ENCODE peak calls at places on chromosomes 1 and 21, in six cellular contexts. Q is heart left ventricle, H is fibroblast of lung, O is lower lobe of right lung, N is mucosa of descending colon, B is K562. F is an unnamed sample. For H3K4me1, the result is how much of the 10 kb centered on the place peaks cover.

GRCh38 chr1:14946567-14947285 is 206.8 kb upstream of the TMEM51 start:
- DNase-seq in N (no peak), H (peak), Q (no peak), O (no peak), B (no peak), F (peak)

GRCh38 chr21:37396855-37397254 is 30.3 kb downstream of the DYRK1A start:
- DNase-seq in B (no peak), H (no peak), O (no peak), N (no peak), Q (no peak), F (no peak)

GRCh38 chr1:205505791-205506190 is 1.3 kb downstream of the CDK18 start:
- DNase-seq in N (peak), Q (peak), O (peak), B (peak), H (peak), F (peak)

GRCh38 chr1:78370356-78370755 is 120.4 kb upstream of the PTGFR start:
- DNase-seq in H (peak), B (no peak), O (no peak), N (no peak), Q (no peak), F (peak)

GRCh38 chr1:174165471-174166137 is 6.3 kb downstream of the RABGAP1L start:
- DNase-seq in N (no peak), B (no peak), H (peak), Q (no peak), O (no peak), F (peak)

GRCh38 chr21:42245348-42246185 is 26.6 kb downstream of the ABCG1 start:
- DNase-seq in H (no peak), N (peak), Q (no peak), B (no peak), O (peak), F (no peak)

GRCh38 chr1:11188381-11188780 is 774 bp upstream of the ANGPTL7 start:
- DNase-seq in Q (no peak), B (no peak), H (no peak), O (no peak), N (no peak), F (peak)

GRCh38 chr1:21325731-21326387 is 35.6 kb upstream of the ECE1 start:
- DNase-seq in N (peak), Q (peak), H (no peak), O (no peak), B (no peak), F (no peak)

GRCh38 chr1:25661043-25661807 is 44.6 kb downstream of the MAN1C1 start:
- DNase-seq in O (no peak), H (no peak), B (no peak), Q (no peak), N (no peak), F (peak)

GRCh38 chr1:195768936-195769335 is 839.3 kb downstream of the KCNT2 start:
- DNase-seq in N (no peak), O (no peak), Q (no peak), B (no peak), H (peak), F (peak)

GRCh38 chr1:164559342-164560070 is 522 bp downstream of the PBX1 start:
- DNase-seq in Q (peak), O (peak), H (peak), N (peak), B (no peak), F (peak)

GRCh38 chr1:26067432-26067911 is at the start of gene TRIM63:
- DNase-seq in N (no peak), H (no peak), B (no peak), Q (peak), O (no peak), F (no peak)

GRCh38 chr1:94315552-94316116 is 78.2 kb upstream of the ARHGAP29 start:
- DNase-seq in H (no peak), N (no peak), O (no peak), Q (no peak), B (no peak), F (no peak)

GRCh38 chr1:115409853-115410150 is 71.8 kb upstream of the NGF start:
- DNase-seq in B (no peak), Q (no peak), O (no peak), H (no peak), N (no peak), F (no peak)

GRCh38 chr1:216346521-216346920 is 76.7 kb downstream of the USH2A start:
- DNase-seq in O (no peak), H (no peak), B (no peak), Q (no peak), N (no peak), F (peak)

GRCh38 chr1:54052470-54052933 is 502 bp downstream of the TMEM59 start:
- DNase-seq in O (no peak), Q (peak), H (peak), B (peak), N (no peak), F (peak)

GRCh38 chr1:40855513-40855912 is 6.7 kb downstream of the CITED4 start:
- DNase-seq in N (no peak), B (no peak), O (no peak), Q (no peak), H (no peak), F (no peak)

GRCh38 chr1:29602203-29602602 is 365.9 kb downstream of the PTPRU start:
- DNase-seq in O (no peak), H (no peak), Q (no peak), B (peak), N (no peak), F (no peak)

GRCh38 chr1:60942291-60942690 is 140.1 kb upstream of the NFIA start:
- DNase-seq in O (no peak), Q (no peak), N (no peak), H (no peak), B (no peak), F (no peak)

GRCh38 chr1:145912128-145912641 is 2.3 kb upstream of the ITGA10 start:
- DNase-seq in B (no peak), N (no peak), Q (no peak), H (no peak), O (no peak), F (no peak)

GRCh38 chr1:246978785-246979184 is 29.1 kb downstream of the ZNF695 start:
- DNase-seq in B (no peak), H (no peak), N (no peak), O (no peak), Q (no peak), F (no peak)

GRCh38 chr1:63557365-63557987 is 34.2 kb downstream of the EFCAB7 start:
- DNase-seq in H (peak), O (no peak), Q (no peak), B (peak), N (no peak), F (peak)

GRCh38 chr1:41497056-41497440 is 12.6 kb upstream of the EDN2 start:
- DNase-seq in Q (no peak), O (no peak), N (peak), H (no peak), B (no peak), F (no peak)

GRCh38 chr1:30335389-30335996 is 387.9 kb downstream of the MATN1 start:
- DNase-seq in N (no peak), H (peak), B (no peak), O (no peak), Q (no peak), F (no peak)

GRCh38 chr1:41350055-41350378 is 11.2 kb upstream of the FOXO6 start:
- DNase-seq in O (no peak), B (no peak), H (no peak), Q (no peak), N (no peak), F (no peak)

GRCh38 chr1:220487297-220487820 is 40.6 kb upstream of the MARK1 start:
- DNase-seq in N (peak), O (no peak), Q (no peak), H (peak), B (no peak), F (peak)

GRCh38 chr1:149843302-149844041 is 55.9 kb upstream of the BOLA1 start:
- DNase-seq in O (no peak), Q (no peak), N (no peak), B (no peak), H (peak), F (peak)

GRCh38 chr1:158999301-159000069 is 10.2 kb upstream of the IFI16 start:
- DNase-seq in H (peak), Q (peak), N (no peak), B (no peak), O (no peak), F (peak)

GRCh38 chr21:33988237-33988835 is 72.7 kb upstream of the ATP5PO start:
- DNase-seq in N (no peak), Q (no peak), H (no peak), B (peak), O (no peak), F (no peak)

GRCh38 chr1:208042868-208043267 is 131.9 kb upstream of the CD34 start:
- DNase-seq in N (no peak), B (no peak), O (no peak), Q (no peak), H (no peak), F (no peak)

GRCh38 chr1:167789501-167789900 is 67.7 kb downstream of the MPZL1 start:
- DNase-seq in Q (no peak), O (no peak), N (no peak), B (no peak), H (no peak), F (peak)

GRCh38 chr1:178407662-178408061 is 89.1 kb downstream of the CLEC20A start:
- DNase-seq in N (no peak), B (no peak), O (no peak), H (no peak), Q (no peak), F (no peak)

GRCh38 chr1:234500269-234500668 is 21.3 kb upstream of the TARBP1 start:
- DNase-seq in O (no peak), B (no peak), H (no peak), N (no peak), Q (no peak), F (peak)

GRCh38 chr1:35680271-35680670 is 38.4 kb downstream of the C1orf216 start:
- DNase-seq in H (no peak), N (no peak), B (no peak), O (no peak), Q (no peak), F (no peak)

GRCh38 chr1:5245348-5245747 is 590.9 kb downstream of the AJAP1 start:
- DNase-seq in H (no peak), N (no peak), B (no peak), O (no peak), Q (no peak), F (no peak)

GRCh38 chr1:201763439-201764140 is 65.4 kb upstream of the IPO9 start:
- DNase-seq in O (no peak), H (peak), N (no peak), B (no peak), Q (no peak), F (peak)
- H3K4me1 ChIP-seq in O (under half), H (under half), N (under half), B (under half), Q (half or more), F (half or more)

DNA sequence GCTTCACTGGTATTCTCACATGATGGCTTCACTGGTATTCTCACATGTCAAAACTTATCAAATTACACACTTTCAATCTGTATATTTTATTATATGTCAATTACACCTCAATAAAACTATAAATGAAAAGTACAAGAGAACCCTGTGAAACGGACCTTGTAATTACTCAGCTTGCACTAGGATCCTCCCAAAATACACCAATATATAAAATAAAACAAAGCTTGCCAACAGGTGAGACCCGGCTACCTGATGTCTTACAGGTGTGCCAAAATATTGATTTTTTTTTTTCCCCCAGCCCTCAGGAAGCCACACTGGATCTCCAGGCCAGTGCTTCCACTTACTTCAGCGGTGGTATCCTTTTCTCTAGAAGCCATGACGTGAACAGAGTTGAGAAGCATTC is 22.9 kb downstream of the PIK3C2B start:
- DNase-seq in Q (no peak), B (no peak), O (no peak), H (no peak), N (no peak), F (no peak)
- H3K4me1 ChIP-seq in Q (under half), B (under half), O (under half), H (under half), N (under half), F (under half)

GRCh38 chr1:9418851-9419250 is 120.4 kb upstream of the SLC25A33 start:
- DNase-seq in O (no peak), Q (no peak), N (no peak), B (no peak), H (no peak), F (no peak)
- H3K4me1 ChIP-seq in O (under half), Q (under half), N (under half), B (under half), H (under half), F (under half)

DNA sequence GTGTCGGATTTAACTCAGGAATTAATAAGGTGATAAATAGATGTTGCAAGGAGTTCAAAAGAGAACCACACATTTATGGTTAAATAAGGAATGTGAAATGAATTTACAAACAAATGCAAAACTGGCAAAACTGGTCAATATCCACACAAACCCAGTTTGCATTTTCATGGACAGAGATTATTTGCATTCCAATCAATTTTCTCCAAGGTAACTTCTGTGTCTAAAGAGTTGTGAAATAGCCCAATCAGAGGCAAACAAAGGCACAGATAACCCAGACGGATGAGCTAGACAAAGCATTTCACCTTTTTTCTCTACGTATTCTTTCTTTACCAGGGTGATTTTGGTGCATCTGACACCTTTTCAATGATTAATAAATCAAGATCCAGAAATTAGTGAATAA is 63.9 kb downstream of the MAP3K7CL start:
- DNase-seq in Q (no peak), O (no peak), H (no peak), N (no peak), B (no peak), F (no peak)
- H3K4me1 ChIP-seq in Q (under half), O (under half), H (under half), N (under half), B (under half), F (half or more)